ENCODE peak calls at places on chromosomes 5 and 9, in eight cellular contexts. Z is pons, W is bronchial epithelial cell, P is NCI-H774, I is non-pigmented ciliary epithelial cell, S is T-helper 17 cell, O is smooth muscle cell of the brain vasculature, E is aorta. M is an unnamed sample.

GRCh38 chr5:74318985-74319563 is 321.5 kb downstream of the ENC1 start:
- DNase-seq in Z (no peak), W (peak; percentile 96), P (no peak), I (no peak), S (no peak), O (no peak), E (no peak), M (no peak)

GRCh38 chr5:119896851-119897536 is 267.6 kb downstream of the FAM170A start:
- DNase-seq in Z (no peak), W (no peak), P (no peak), I (no peak), S (no peak), O (no peak), E (no peak), M (no peak)

GRCh38 chr5:135472141-135472540 is 20.0 kb upstream of the TIFAB start:
- DNase-seq in Z (no peak), W (no peak), P (no peak), I (no peak), S (no peak), O (no peak), E (peak; percentile 12), M (no peak)

GRCh38 chr9:87255437-87256155 is 242.1 kb upstream of the DAPK1 start:
- DNase-seq in Z (no peak), W (no peak), P (no peak), I (no peak), S (no peak), O (no peak), E (no peak), M (no peak)

GRCh38 chr9:36980148-36980974 is 53.7 kb downstream of the PAX5 start:
- DNase-seq in Z (peak; percentile 22), W (peak; percentile 48), P (peak; percentile 79), I (no peak), S (no peak), O (no peak), E (no peak), M (no peak)

GRCh38 chr9:110875275-110875674 is 163.0 kb downstream of the LPAR1 start:
- DNase-seq in Z (peak; percentile 90), W (no peak), P (no peak), I (no peak), S (no peak), O (no peak), E (no peak), M (no peak)

GRCh38 chr9:33813712-33814641 is 3.0 kb upstream of the UBE2R2 start:
- DNase-seq in Z (peak; percentile 98), W (peak; percentile 84), P (no peak), I (peak; percentile 67), S (no peak), O (peak; percentile 12), E (no peak), M (peak; percentile 71)

GRCh38 chr5:168433982-168434381 is 52.3 kb upstream of the RARS1 start:
- DNase-seq in Z (peak; percentile 53), W (no peak), P (no peak), I (no peak), S (no peak), O (no peak), E (no peak), M (no peak)

GRCh38 chr5:55533806-55534435 is 843 bp downstream of the PLPP1 start:
- DNase-seq in Z (peak; percentile 51), W (peak; percentile 17), P (peak; percentile 32), I (no peak), S (no peak), O (no peak), E (no peak), M (peak; percentile 7)

GRCh38 chr5:74040065-74040551 is 414.1 kb downstream of the ARHGEF28 start:
- DNase-seq in Z (no peak), W (peak; percentile 77), P (peak; percentile 21), I (peak; percentile 83), S (no peak), O (peak; percentile 46), E (no peak), M (no peak)

GRCh38 chr5:5570646-5571045 is 148.2 kb downstream of the ICE1 start:
- DNase-seq in Z (no peak), W (no peak), P (no peak), I (no peak), S (no peak), O (no peak), E (no peak), M (no peak)

GRCh38 chr5:5198815-5199214 is 58.7 kb downstream of the ADAMTS16 start:
- DNase-seq in Z (no peak), W (no peak), P (no peak), I (no peak), S (no peak), O (no peak), E (no peak), M (no peak)

GRCh38 chr5:178058321-178059012 is 54.9 kb upstream of the N4BP3 start:
- DNase-seq in Z (no peak), W (no peak), P (peak; percentile 92), I (no peak), S (no peak), O (no peak), E (no peak), M (no peak)

GRCh38 chr5:178674334-178674733 is 47.5 kb upstream of the CLK4 start:
- DNase-seq in Z (no peak), W (no peak), P (no peak), I (no peak), S (no peak), O (no peak), E (no peak), M (no peak)

GRCh38 chr5:109561447-109561846 is 128.3 kb upstream of the MAN2A1 start:
- DNase-seq in Z (no peak), W (no peak), P (no peak), I (no peak), S (no peak), O (no peak), E (no peak), M (no peak)

GRCh38 chr9:83544002-83544698 is 5.9 kb upstream of the FRMD3 start:
- DNase-seq in Z (peak; percentile 21), W (peak; percentile 79), P (peak; percentile 34), I (peak; percentile 40), S (no peak), O (no peak), E (no peak), M (peak; percentile 53)

GRCh38 chr5:38613992-38614836 is 57.8 kb upstream of the LIFR start:
- DNase-seq in Z (no peak), W (peak; percentile 42), P (no peak), I (no peak), S (no peak), O (no peak), E (no peak), M (no peak)

GRCh38 chr5:109859537-109859936 is 169.8 kb downstream of the MAN2A1 start:
- DNase-seq in Z (no peak), W (no peak), P (no peak), I (no peak), S (no peak), O (no peak), E (no peak), M (no peak)

GRCh38 chr5:169052207-169052606 is 248.7 kb downstream of the SLIT3 start:
- DNase-seq in Z (no peak), W (no peak), P (no peak), I (no peak), S (no peak), O (no peak), E (no peak), M (no peak)

GRCh38 chr9:21746550-21746949 is 55.9 kb upstream of the MTAP start:
- DNase-seq in Z (no peak), W (no peak), P (no peak), I (no peak), S (no peak), O (no peak), E (no peak), M (no peak)

GRCh38 chr9:136170291-136170901 is 34.5 kb downstream of the LHX3 start:
- DNase-seq in Z (no peak), W (no peak), P (no peak), I (no peak), S (peak; percentile 17), O (no peak), E (no peak), M (no peak)

GRCh38 chr5:153460421-153460820 is 30.0 kb upstream of the GRIA1 start:
- DNase-seq in Z (no peak), W (no peak), P (no peak), I (no peak), S (no peak), O (no peak), E (no peak), M (no peak)

GRCh38 chr5:71695561-71695960 is 23.5 kb upstream of the CARTPT start:
- DNase-seq in Z (no peak), W (no peak), P (no peak), I (no peak), S (no peak), O (no peak), E (no peak), M (no peak)

GRCh38 chr5:10030219-10030831 is 219.4 kb downstream of the ATPSCKMT start:
- DNase-seq in Z (no peak), W (peak; percentile 66), P (no peak), I (no peak), S (no peak), O (no peak), E (no peak), M (no peak)

GRCh38 chr9:113578877-113579269 is 115.3 kb downstream of the RGS3 start:
- DNase-seq in Z (no peak), W (peak; percentile 88), P (no peak), I (peak; percentile 84), S (peak; percentile 56), O (peak; percentile 92), E (no peak), M (no peak)

GRCh38 chr5:106097308-106097707 is 1573.4 kb downstream of the EFNA5 start:
- DNase-seq in Z (no peak), W (peak; percentile 82), P (no peak), I (peak; percentile 19), S (no peak), O (no peak), E (no peak), M (no peak)

GRCh38 chr9:14616188-14616982 is 76.8 kb downstream of the ZDHHC21 start:
- DNase-seq in Z (peak; percentile 71), W (peak; percentile 65), P (peak; percentile 47), I (peak; percentile 19), S (no peak), O (peak; percentile 24), E (no peak), M (peak; percentile 43)

GRCh38 chr5:61333351-61334223 is 1.5 kb downstream of the ZSWIM6 start:
- DNase-seq in Z (no peak), W (no peak), P (no peak), I (no peak), S (peak; percentile 13), O (no peak), E (peak; percentile 81), M (no peak)

GRCh38 chr9:107386396-107386795 is 103.2 kb downstream of the KLF4 start:
- DNase-seq in Z (no peak), W (peak; percentile 45), P (no peak), I (no peak), S (no peak), O (no peak), E (no peak), M (no peak)

GRCh38 chr5:132410451-132411381 is 41.2 kb downstream of the SLC22A5 start:
- DNase-seq in Z (peak; percentile 72), W (no peak), P (peak; percentile 78), I (no peak), S (peak; percentile 71), O (no peak), E (peak; percentile 93), M (no peak)

GRCh38 chr5:21236896-21237830 is 1249.2 kb upstream of the CDH18 start:
- DNase-seq in Z (no peak), W (peak; percentile 96), P (peak; percentile 31), I (peak; percentile 14), S (no peak), O (no peak), E (no peak), M (no peak)

GRCh38 chr5:92912280-92912679 is 668.7 kb downstream of the NR2F1-AS1 start:
- DNase-seq in Z (no peak), W (no peak), P (no peak), I (no peak), S (no peak), O (no peak), E (no peak), M (no peak)

GRCh38 chr9:38048319-38048969 is 20.6 kb downstream of the SHB start:
- DNase-seq in Z (no peak), W (no peak), P (no peak), I (no peak), S (no peak), O (no peak), E (peak; percentile 5), M (no peak)

GRCh38 chr9:129486496-129487306 is 134.2 kb downstream of the C9orf50 start:
- DNase-seq in Z (peak; percentile 34), W (no peak), P (no peak), I (no peak), S (no peak), O (no peak), E (peak; percentile 96), M (no peak)